ENCODE peak calls at places on chromosomes 1 and 21, in ten cellular contexts. E is body of pancreas, U is pancreas, N is choroid plexus epithelial cell, Q is transverse colon, C is fibroblast of mammary gland, F is right atrium auricular region, B is tibial artery, P is fibroblast of pulmonary artery, L is lower lobe of right lung. I is an unnamed sample.

GRCh38 chr1:8381618-8382017 is 63.7 kb downstream of the SLC45A1 start:
- DNase-seq in U (no peak), N (peak), B (peak), Q (no peak), E (no peak), P (peak), C (peak), L (no peak), F (no peak), I (no peak)

GRCh38 chr1:93471284-93471683 is 23.4 kb downstream of the FNBP1L start:
- DNase-seq in F (no peak), N (no peak), E (no peak), L (no peak), U (no peak), Q (no peak), P (no peak), B (no peak), C (no peak), I (no peak)

GRCh38 chr1:52482326-52483004 is 70.4 kb downstream of the TUT4 start:
- DNase-seq in Q (no peak), N (peak), E (no peak), P (peak), B (no peak), U (no peak), L (no peak), C (no peak), F (no peak), I (no peak)

GRCh38 chr1:161085165-161085564 is 4.2 kb downstream of the NECTIN4 start:
- DNase-seq in F (no peak), L (no peak), Q (no peak), P (no peak), E (no peak), U (no peak), C (peak), B (no peak), N (peak), I (no peak)

GRCh38 chr1:208455821-208456220 is 211.6 kb upstream of the PLXNA2 start:
- DNase-seq in Q (no peak), N (peak), B (no peak), U (no peak), L (no peak), P (no peak), F (no peak), E (no peak), C (peak), I (no peak)

GRCh38 chr1:248155927-248156326 is 11.0 kb downstream of the OR2M5 start:
- DNase-seq in C (no peak), E (no peak), B (no peak), L (no peak), P (no peak), U (no peak), N (no peak), F (no peak), Q (no peak), I (no peak)

GRCh38 chr1:221437924-221438323 is 304.0 kb downstream of the DUSP10 start:
- DNase-seq in F (no peak), B (no peak), N (peak), E (no peak), C (peak), U (no peak), P (peak), L (no peak), Q (no peak), I (no peak)

GRCh38 chr21:26966360-26966977 is 419 bp downstream of the ADAMTS5 start:
- DNase-seq in N (peak), U (no peak), B (peak), E (no peak), Q (no peak), F (no peak), P (peak), C (peak), L (peak), I (no peak)

GRCh38 chr1:172935062-172935592 is 115.6 kb downstream of the TNFSF18 start:
- DNase-seq in E (no peak), Q (no peak), N (peak), F (no peak), L (no peak), C (peak), P (peak), B (no peak), U (no peak), I (no peak)

GRCh38 chr1:71298633-71299032 is 217.8 kb upstream of the ZRANB2 start:
- DNase-seq in P (peak), U (no peak), F (peak), C (peak), L (no peak), N (no peak), E (no peak), B (no peak), Q (no peak), I (no peak)

GRCh38 chr1:109531205-109531779 is 8.4 kb upstream of the GPR61 start:
- DNase-seq in E (no peak), F (peak), B (no peak), C (no peak), L (no peak), P (no peak), N (no peak), Q (no peak), U (no peak), I (no peak)

GRCh38 chr21:42370894-42371654 is 4.7 kb upstream of the TFF1 start:
- DNase-seq in P (no peak), Q (no peak), B (no peak), N (no peak), C (no peak), E (no peak), L (no peak), U (no peak), F (no peak), I (peak)

GRCh38 chr1:62466982-62467532 is 30.2 kb downstream of the USP1 start:
- DNase-seq in Q (no peak), N (peak), P (no peak), U (no peak), C (no peak), B (no peak), L (no peak), E (no peak), F (no peak), I (no peak)

GRCh38 chr1:29513357-29513756 is 277.0 kb downstream of the PTPRU start:
- DNase-seq in C (peak), U (peak), B (peak), P (peak), E (peak), F (peak), Q (no peak), N (peak), L (no peak), I (peak)

GRCh38 chr1:61337471-61337870 is 255.1 kb downstream of the NFIA start:
- DNase-seq in U (no peak), L (no peak), E (no peak), P (peak), B (no peak), F (no peak), C (no peak), Q (no peak), N (no peak), I (no peak)

GRCh38 chr1:94490556-94490955 is 51.0 kb downstream of the F3 start:
- DNase-seq in U (no peak), P (no peak), C (no peak), F (no peak), Q (no peak), N (no peak), B (no peak), E (no peak), L (no peak), I (no peak)

GRCh38 chr21:21137986-21138385 is 139.8 kb downstream of the NCAM2 start:
- DNase-seq in P (peak), U (no peak), N (peak), Q (no peak), C (peak), B (no peak), L (no peak), F (no peak), E (no peak), I (no peak)

GRCh38 chr21:38702196-38702595 is 103.5 kb upstream of the ETS2 start:
- DNase-seq in U (no peak), N (no peak), C (no peak), F (no peak), P (no peak), L (no peak), B (no peak), Q (no peak), E (no peak), I (no peak)

GRCh38 chr1:86912501-86912900 is 1.4 kb downstream of the SELENOF start:
- DNase-seq in P (peak), E (no peak), F (no peak), U (no peak), C (peak), B (no peak), N (peak), L (no peak), Q (no peak), I (no peak)

GRCh38 chr1:161885013-161885412 is 118.9 kb downstream of the ATF6 start:
- DNase-seq in U (no peak), E (no peak), L (no peak), N (peak), B (no peak), F (no peak), C (peak), Q (no peak), P (peak), I (no peak)

GRCh38 chr1:201471772-201472171 is 2.8 kb upstream of the PHLDA3 start:
- DNase-seq in B (no peak), C (peak), F (no peak), P (peak), L (no peak), N (no peak), E (no peak), Q (no peak), U (no peak), I (no peak)

GRCh38 chr1:66364578-66365391 is 169.2 kb upstream of the SGIP1 start:
- DNase-seq in B (no peak), C (peak), P (no peak), L (no peak), F (no peak), Q (no peak), E (no peak), N (no peak), U (no peak), I (no peak)

GRCh38 chr1:235083589-235084323 is 44.9 kb downstream of the TOMM20 start:
- DNase-seq in Q (peak), F (peak), U (peak), C (peak), L (peak), N (peak), P (peak), E (peak), B (peak), I (peak)

DNA sequence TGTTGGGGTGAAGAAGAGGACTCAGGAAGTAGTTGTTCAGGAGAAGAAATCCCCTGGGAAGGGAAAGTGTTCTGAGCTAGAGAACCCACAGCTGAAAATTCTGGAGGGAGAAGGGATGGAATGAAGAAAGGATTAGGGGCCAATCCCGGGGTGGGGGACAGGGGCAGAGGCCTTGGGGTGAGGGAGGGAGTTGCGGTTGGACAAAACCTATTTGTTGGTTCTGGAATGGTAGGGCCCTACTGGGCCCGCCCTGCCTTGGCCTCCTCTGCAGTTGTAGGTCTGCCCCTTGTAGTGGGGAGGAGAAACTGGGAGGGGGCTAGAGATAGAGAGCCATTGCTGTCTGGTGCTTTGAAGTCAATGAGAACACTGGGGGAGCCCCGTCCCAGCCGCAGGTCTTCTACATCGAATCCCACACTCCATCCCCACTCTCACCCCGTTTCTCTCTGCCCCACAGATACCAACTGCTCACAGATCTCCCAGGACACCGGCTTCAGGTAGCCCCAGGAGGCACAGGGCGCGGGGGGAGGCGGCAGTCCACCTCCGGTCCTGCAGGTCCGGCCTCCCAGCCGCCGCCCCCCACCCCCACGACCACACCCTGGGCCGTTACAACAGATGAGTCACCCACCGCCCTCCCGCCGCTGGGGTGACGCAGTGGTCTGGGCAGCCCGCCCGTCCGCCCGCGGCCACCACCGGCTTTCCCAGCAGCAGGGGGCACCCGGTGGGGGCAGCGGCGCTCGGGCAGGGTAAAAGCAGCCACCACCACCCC is 1.1 kb downstream of the TAGLN2 start:
- DNase-seq in B (peak), U (peak), E (peak), Q (peak), N (peak), L (peak), F (peak), P (peak), C (peak), I (peak)
- TF ChIP-seq CTCF in B (peak), U (no peak), E (peak), Q (no peak), N (no peak), L (peak), F (no peak), P (no peak), C (no peak), I (no peak)

GRCh38 chr1:151540982-151541377 is 871 bp downstream of the TUFT1 start:
- DNase-seq in U (peak), B (no peak), C (no peak), L (no peak), F (no peak), E (peak), Q (peak), P (no peak), N (no peak), I (peak)

GRCh38 chr1:151539321-151540020 is 638 bp upstream of the TUFT1 start:
- DNase-seq in B (peak), U (peak), P (peak), Q (peak), L (peak), C (peak), F (peak), E (peak), N (peak), I (peak)

GRCh38 chr1:151540021-151540981 is at the start of gene TUFT1:
- DNase-seq in N (peak), U (peak), E (peak), Q (peak), L (peak), C (peak), F (peak), B (peak), P (peak), I (peak)

GRCh38 chr1:151545542-151545941 is 5.4 kb downstream of the TUFT1 start:
- DNase-seq in F (no peak), E (no peak), P (no peak), C (no peak), Q (no peak), U (no peak), N (no peak), L (no peak), B (no peak), I (no peak)

DNA sequence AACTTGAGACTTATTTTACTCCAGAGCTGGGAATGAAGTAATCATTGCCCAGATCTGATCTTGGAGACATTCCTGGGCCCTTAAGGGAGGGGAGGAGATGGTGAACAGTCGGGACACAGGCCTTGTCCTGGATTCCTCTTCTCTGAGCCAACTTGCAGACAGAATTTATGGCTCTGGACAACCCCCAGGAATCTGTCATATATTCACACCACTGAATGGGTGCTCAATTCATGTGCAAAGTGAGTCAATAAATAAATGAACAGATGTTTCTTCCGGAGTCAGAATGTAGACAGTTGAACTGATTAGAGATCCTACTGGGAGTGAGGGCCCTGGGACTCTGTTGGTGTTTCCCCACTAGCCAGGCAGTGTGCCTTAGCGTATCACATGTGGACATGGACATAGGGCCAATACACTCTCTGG is 2.6 kb downstream of the TUFT1 start:
- DNase-seq in C (peak), Q (no peak), F (no peak), N (no peak), B (no peak), U (no peak), L (no peak), P (peak), E (peak), I (no peak)
- H3K4me3 ChIP-seq in C (no peak), Q (no peak), F (no peak), N (no peak), B (no peak), U (no peak), L (no peak), P (no peak), E (no peak), I (no peak)

DNA sequence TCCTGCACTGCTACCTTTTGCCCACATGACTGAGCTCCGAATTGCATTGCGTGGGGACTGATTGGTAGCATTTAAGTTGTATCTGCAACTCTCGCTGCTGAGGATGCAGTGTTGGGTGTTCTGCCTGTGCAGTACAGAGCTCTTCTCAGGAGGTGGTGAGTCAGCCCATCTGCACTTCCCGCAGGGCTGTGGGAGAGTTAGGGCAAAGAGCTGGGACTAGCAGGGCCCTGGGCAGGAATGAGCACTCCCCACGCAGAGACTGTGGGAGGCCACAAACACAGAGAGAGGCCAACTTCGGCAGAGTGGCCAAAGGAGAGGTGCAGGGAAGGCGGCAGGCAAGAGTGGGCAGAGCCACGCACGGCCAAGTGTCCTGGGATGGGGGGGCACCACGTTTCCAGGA is 244.7 kb downstream of the SIPA1L2 start:
- DNase-seq in P (peak), U (no peak), F (no peak), N (peak), E (no peak), Q (no peak), L (no peak), B (no peak), C (peak), I (no peak)
- TF ChIP-seq CTCF in P (no peak), U (no peak), F (no peak), N (peak), E (no peak), Q (no peak), L (no peak), B (no peak), C (no peak), I (no peak)

GRCh38 chr1:238469146-238469601 is 578.5 kb upstream of the ZP4 start:
- DNase-seq in B (no peak), U (no peak), C (no peak), P (peak), E (no peak), L (no peak), F (no peak), Q (no peak), N (peak), I (no peak)
- H3K4me3 ChIP-seq in B (no peak), U (no peak), C (no peak), P (no peak), E (no peak), L (peak), F (no peak), Q (no peak), N (peak), I (no peak)

GRCh38 chr1:40803447-40803846 is 19.9 kb downstream of the KCNQ4 start:
- DNase-seq in E (no peak), U (no peak), F (no peak), P (no peak), B (no peak), N (no peak), L (no peak), C (no peak), Q (no peak), I (no peak)

GRCh38 chr1:40803902-40804301 is 20.3 kb downstream of the KCNQ4 start:
- DNase-seq in L (no peak), N (no peak), F (no peak), Q (no peak), E (no peak), P (no peak), C (no peak), B (no peak), U (no peak), I (no peak)

GRCh38 chr1:40801742-40802077 is 18.1 kb downstream of the KCNQ4 start:
- DNase-seq in B (no peak), P (no peak), U (no peak), L (no peak), N (no peak), Q (no peak), C (no peak), F (no peak), E (no peak), I (no peak)

GRCh38 chr1:40799351-40799867 is 15.8 kb downstream of the KCNQ4 start:
- DNase-seq in B (peak), L (no peak), U (peak), C (peak), E (peak), Q (no peak), N (peak), P (peak), F (no peak), I (peak)

GRCh38 chr1:40802078-40803075 is 18.8 kb downstream of the KCNQ4 start:
- DNase-seq in L (peak), N (peak), U (peak), F (peak), C (peak), P (peak), E (peak), Q (peak), B (peak), I (peak)
- TF ChIP-seq CTCF in L (no peak), N (no peak), U (no peak), F (no peak), C (no peak), P (no peak), E (no peak), Q (no peak), B (no peak), I (no peak)

DNA sequence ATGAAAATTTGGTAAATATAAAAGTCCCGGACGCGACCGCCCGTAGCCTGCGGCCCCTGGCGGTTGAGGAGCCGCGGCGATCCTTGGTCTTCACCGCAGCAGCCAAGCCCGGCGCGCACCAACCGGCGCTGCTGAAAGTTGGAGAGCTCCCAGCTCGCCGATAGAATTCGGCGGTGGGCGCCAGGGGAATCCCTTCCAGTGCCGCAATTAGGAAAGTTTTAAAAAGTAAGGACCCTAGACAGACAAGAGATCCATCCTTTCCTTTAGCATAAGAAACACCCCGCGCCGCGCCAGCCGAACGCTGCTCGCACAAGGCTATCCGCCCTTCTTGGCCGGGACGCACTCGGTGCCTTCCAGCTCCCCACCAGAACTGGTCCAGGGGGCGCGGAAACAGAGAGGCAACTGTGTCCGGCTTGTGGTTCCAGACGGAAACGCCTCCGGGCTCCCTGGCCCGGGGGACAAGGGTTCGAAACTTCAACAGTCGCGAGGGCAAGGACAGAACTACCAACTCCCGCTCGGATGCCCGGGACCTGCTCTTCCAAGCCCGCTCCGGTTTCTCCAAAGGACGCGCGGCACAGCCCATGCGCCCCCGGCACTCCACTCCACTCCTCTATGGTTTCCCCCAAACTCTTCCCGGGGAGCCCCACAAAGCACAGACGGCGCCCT is 1.7 kb downstream of the FAM78B start:
- DNase-seq in Q (peak), F (peak), E (peak), N (peak), P (peak), L (peak), B (peak), U (peak), C (peak), I (peak)
- H3K4me3 ChIP-seq in Q (peak), F (peak), E (no peak), N (no peak), P (peak), L (peak), B (peak), U (peak), C (peak), I (peak)

DNA sequence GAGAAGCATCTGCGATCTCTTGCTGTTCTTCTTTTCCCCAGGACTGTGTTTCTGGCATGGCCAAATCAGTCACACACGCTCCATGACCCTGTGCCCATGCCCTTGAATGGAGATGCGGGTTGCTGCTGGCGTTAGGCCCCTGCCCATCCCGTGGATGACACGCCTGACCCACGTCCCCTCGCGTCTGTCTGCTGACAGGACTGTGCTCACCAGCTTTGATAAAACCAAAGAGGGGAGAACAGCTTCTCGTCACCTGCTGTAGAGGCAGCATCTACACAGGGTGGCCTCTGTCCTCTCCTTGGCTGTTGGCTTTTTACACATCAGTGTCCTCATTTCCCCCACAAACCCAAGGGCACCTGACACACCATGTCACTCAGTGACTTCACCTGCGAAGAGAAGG is 6.9 kb downstream of the MT1HL1 start:
- DNase-seq in N (no peak), U (no peak), B (no peak), E (no peak), P (no peak), L (no peak), C (no peak), Q (no peak), F (peak), I (no peak)
- TF ChIP-seq CTCF in N (no peak), U (no peak), B (no peak), E (no peak), P (no peak), L (no peak), C (no peak), Q (no peak), F (no peak), I (no peak)

GRCh38 chr1:63772876-63773275 is 941 bp upstream of the ROR1 start:
- DNase-seq in P (no peak), C (no peak), N (no peak), B (no peak), U (no peak), E (no peak), Q (no peak), F (no peak), L (no peak), I (no peak)
- H3K4me3 ChIP-seq in P (no peak), C (no peak), N (no peak), B (no peak), U (no peak), E (no peak), Q (no peak), F (no peak), L (no peak), I (no peak)